ENCODE peak calls at places on chromosomes 11 and 22, in seven cellular contexts. Y is NCI-H1105 treated with DMSO at 0.1 percent for 48 hours, R is cardiac muscle cell, J is non-pigmented ciliary epithelial cell, N is NCI-H1048, A is NAMALWA, H is NCI-H187 treated with DMSO at 0.1 percent for 48 hours. S is an unnamed sample.

GRCh38 chr11:93330446-93330984 is at the start of gene DEUP1:
- DNase-seq in N (no peak), J (no peak), A (no peak), Y (peak), H (no peak), R (peak), S (peak)

GRCh38 chr22:27895600-27895999 is 23.5 kb downstream of the PITPNB start:
- DNase-seq in R (no peak), Y (no peak), J (no peak), A (no peak), H (no peak), N (no peak), S (no peak)

GRCh38 chr11:71352748-71353147 is 95.4 kb downstream of the DHCR7 start:
- DNase-seq in H (no peak), Y (no peak), A (no peak), J (no peak), R (no peak), N (no peak), S (no peak)

GRCh38 chr11:78101073-78101472 is 21.4 kb upstream of the NDUFC2 start:
- DNase-seq in H (no peak), N (no peak), Y (no peak), A (no peak), R (no peak), J (no peak), S (no peak)

GRCh38 chr22:43681724-43682360 is 130.3 kb downstream of the EFCAB6 start:
- DNase-seq in A (no peak), H (no peak), J (no peak), Y (no peak), N (no peak), R (no peak), S (no peak)

GRCh38 chr11:124446926-124447325 is 1.4 kb upstream of the OR8B8 start:
- DNase-seq in J (no peak), H (no peak), R (peak), N (no peak), Y (no peak), A (no peak), S (no peak)

GRCh38 chr22:24407278-24407665 is 20.1 kb upstream of the ADORA2A start:
- DNase-seq in A (no peak), Y (no peak), J (no peak), N (no peak), R (no peak), H (no peak), S (no peak)

GRCh38 chr11:707817-708420 is 1.9 kb downstream of the EPS8L2 start:
- DNase-seq in N (no peak), Y (no peak), H (no peak), J (no peak), R (no peak), A (no peak), S (no peak)

GRCh38 chr11:115185507-115185906 is 318.7 kb downstream of the CADM1 start:
- DNase-seq in J (no peak), R (no peak), Y (no peak), N (no peak), H (no peak), A (no peak), S (no peak)

GRCh38 chr11:108693852-108694251 is 29.0 kb downstream of the DDX10 start:
- DNase-seq in A (no peak), N (no peak), J (no peak), Y (no peak), H (no peak), R (peak), S (no peak)

GRCh38 chr11:59158206-59159068 is 13.5 kb upstream of the DTX4 start:
- DNase-seq in Y (peak), H (peak), J (no peak), R (peak), A (peak), N (no peak), S (peak)

GRCh38 chr11:117374316-117374715 is 46.7 kb downstream of the CEP164 start:
- DNase-seq in J (no peak), R (no peak), A (no peak), H (no peak), N (no peak), Y (no peak), S (no peak)

S was measured in neural crest cell.